ENCODE peak calls at places on chromosomes 13 and 19, in five cellular contexts. J is WTC11, Y is cardiac muscle cell, R is tibial artery, L is NCI-H526. U is an unnamed sample.

GRCh38 chr13:110726726-110727125 is 13.2 kb downstream of the ING1 start:
- DNase-seq in J (no peak), Y (no peak), R (no peak), L (no peak), U (no peak)

GRCh38 chr19:36363845-36364244 is 15.2 kb downstream of the ZFP14 start:
- DNase-seq in J (no peak), Y (no peak), R (no peak), L (no peak), U (no peak)

GRCh38 chr19:17332677-17333581 is 1.7 kb downstream of the ANO8 start:
- DNase-seq in J (peak), Y (peak), R (no peak), L (peak), U (peak)

GRCh38 chr19:34171539-34171876 is 796 bp upstream of the LSM14A start:
- DNase-seq in J (no peak), Y (no peak), R (no peak), L (no peak), U (no peak)

GRCh38 chr13:51324714-51325440 is 14.6 kb upstream of the SERPINE3 start:
- DNase-seq in J (peak), Y (no peak), R (no peak), L (peak), U (no peak)

GRCh38 chr13:36815069-36815468 is 4.0 kb upstream of the RFXAP start:
- DNase-seq in J (no peak), Y (no peak), R (no peak), L (no peak), U (no peak)

GRCh38 chr13:22243519-22244197 is 572.8 kb downstream of the FGF9 start:
- DNase-seq in J (no peak), Y (no peak), R (no peak), L (no peak), U (no peak)

GRCh38 chr19:29837448-29837961 is 25.7 kb downstream of the CCNE1 start:
- DNase-seq in J (no peak), Y (no peak), R (no peak), L (no peak), U (no peak)

GRCh38 chr19:32542477-32543106 is 38.4 kb upstream of the PDCD5 start:
- DNase-seq in J (no peak), Y (no peak), R (no peak), L (peak), U (no peak)

GRCh38 chr19:35264281-35265125 is 4.3 kb upstream of the USF2 start:
- DNase-seq in J (peak), Y (no peak), R (no peak), L (no peak), U (no peak)

GRCh38 chr13:57996717-57997116 is 365.2 kb downstream of the PCDH17 start:
- DNase-seq in J (no peak), Y (no peak), R (no peak), L (no peak), U (no peak)

GRCh38 chr19:14555918-14556661 is 15.8 kb downstream of the NDUFB7 start:
- DNase-seq in J (no peak), Y (no peak), R (no peak), L (no peak), U (no peak)

GRCh38 chr19:17522988-17523872 is 11.8 kb downstream of the PGLS start:
- DNase-seq in J (no peak), Y (no peak), R (peak), L (no peak), U (no peak)

GRCh38 chr13:40515702-40516101 is 150.7 kb downstream of the FOXO1 start:
- DNase-seq in J (no peak), Y (no peak), R (no peak), L (no peak), U (no peak)

GRCh38 chr19:45518469-45518826 is 11.2 kb downstream of the VASP start:
- DNase-seq in J (no peak), Y (no peak), R (no peak), L (no peak), U (no peak)

GRCh38 chr19:48963371-48964204 is 1.5 kb upstream of the FTL start:
- DNase-seq in J (peak), Y (peak), R (peak), L (no peak), U (peak)

GRCh38 chr19:45975296-45975695 is 1.6 kb upstream of the NOVA2 start:
- DNase-seq in J (no peak), Y (no peak), R (no peak), L (no peak), U (no peak)

GRCh38 chr13:98847780-98848179 is 95.3 kb upstream of the SLC15A1 start:
- DNase-seq in J (peak), Y (no peak), R (no peak), L (no peak), U (peak)

GRCh38 chr19:58381460-58382220 is 810 bp upstream of the ZNF837 start:
- DNase-seq in J (no peak), Y (no peak), R (no peak), L (no peak), U (peak)

GRCh38 chr19:48806818-48807589 is 3.8 kb downstream of the BCAT2 start:
- DNase-seq in J (peak), Y (peak), R (no peak), L (no peak), U (peak)

GRCh38 chr19:15534957-15535864 is 26.9 kb downstream of the CYP4F22 start:
- DNase-seq in J (no peak), Y (no peak), R (no peak), L (no peak), U (no peak)

GRCh38 chr13:91406619-91407018 is 8.2 kb downstream of the GPC5 start:
- DNase-seq in J (peak), Y (no peak), R (no peak), L (peak), U (no peak)

GRCh38 chr13:52784591-52785340 is 45.1 kb upstream of the CNMD start:
- DNase-seq in J (no peak), Y (no peak), R (no peak), L (no peak), U (no peak)

GRCh38 chr19:47697863-47698609 is 15.2 kb upstream of the EHD2 start:
- DNase-seq in J (peak), Y (peak), R (peak), L (peak), U (peak)

GRCh38 chr13:45280751-45281634 is 60.0 kb downstream of the TPT1 start:
- DNase-seq in J (peak), Y (peak), R (peak), L (peak), U (peak)

GRCh38 chr13:26656919-26657318 is 99.4 kb downstream of the WASF3 start:
- DNase-seq in J (no peak), Y (peak), R (no peak), L (no peak), U (no peak)

GRCh38 chr19:13537454-13537853 is 31.2 kb upstream of the CACNA1A start:
- DNase-seq in J (peak), Y (no peak), R (no peak), L (peak), U (peak)

GRCh38 chr13:35747594-35747993 is 271.1 kb upstream of the MAB21L1 start:
- DNase-seq in J (no peak), Y (no peak), R (no peak), L (no peak), U (no peak)

GRCh38 chr19:23526302-23526701 is 131.0 kb upstream of the ZNF91 start:
- DNase-seq in J (no peak), Y (no peak), R (no peak), L (no peak), U (no peak)

GRCh38 chr19:35171730-35172129 is 17.2 kb downstream of the FXYD5 start:
- DNase-seq in J (no peak), Y (no peak), R (no peak), L (no peak), U (no peak)

GRCh38 chr13:40878823-40879222 is 89.4 kb downstream of the SLC25A15 start:
- DNase-seq in J (no peak), Y (no peak), R (no peak), L (no peak), U (no peak)

GRCh38 chr13:89726690-89727435 is 1620.6 kb upstream of the MIR17HG start:
- DNase-seq in J (no peak), Y (no peak), R (no peak), L (no peak), U (no peak)

GRCh38 chr19:1882089-1882785 is 3.1 kb downstream of the ABHD17A start:
- DNase-seq in J (no peak), Y (peak), R (no peak), L (no peak), U (no peak)

GRCh38 chr13:112968380-112968909 is 569 bp upstream of the MCF2L start:
- DNase-seq in J (no peak), Y (peak), R (no peak), L (peak), U (peak)

U was measured in nephron progenitor cell.